ENCODE peak calls at places on chromosomes 4 and X, in four cellular contexts. L, C, K and G are unnamed samples.
A peak's percentile ranks its signal among the peaks of the same experiment; 100 is the strongest.

GRCh38 chr4:23001478-23001877 is 308.7 kb downstream of the GBA3 start:
- DNase-seq in L (no peak), C (no peak), K (no peak), G (no peak)

GRCh38 chrX:72306851-72307645 is 1.3 kb upstream of the CITED1 start:
- DNase-seq in L (peak; percentile 51), C (peak; percentile 85), K (peak; percentile 85), G (no peak)

GRCh38 chr4:88985088-88985779 is 71.8 kb downstream of the FAM13A start:
- DNase-seq in L (no peak), C (no peak), K (no peak), G (no peak)

GRCh38 chr4:142265536-142265935 is 580.6 kb downstream of the INPP4B start:
- DNase-seq in L (no peak), C (no peak), K (no peak), G (no peak)

GRCh38 chrX:108167211-108167872 is 75.8 kb downstream of the ATG4A start:
- DNase-seq in L (no peak), C (no peak), K (no peak), G (no peak)

GRCh38 chr4:8773124-8773931 is 98.3 kb downstream of the HMX1 start:
- DNase-seq in L (no peak), C (peak; percentile 54), K (peak; percentile 64), G (no peak)

GRCh38 chrX:102934624-102935023 is 2.4 kb upstream of the RAB40AL start:
- DNase-seq in L (peak; percentile 2), C (no peak), K (no peak), G (peak; percentile 21)

GRCh38 chrX:80817002-80817401 is 7.3 kb upstream of the BRWD3 start:
- DNase-seq in L (no peak), C (no peak), K (no peak), G (no peak)

GRCh38 chr4:79898055-79898454 is 175.0 kb downstream of the ANTXR2 start:
- DNase-seq in L (no peak), C (no peak), K (no peak), G (no peak)

GRCh38 chr4:152357206-152357605 is 178.7 kb downstream of the FBXW7 start:
- DNase-seq in L (no peak), C (no peak), K (no peak), G (no peak)

GRCh38 chr4:10173754-10174749 is 57.5 kb upstream of the WDR1 start:
- DNase-seq in L (peak; percentile 62), C (no peak), K (no peak), G (no peak)

GRCh38 chr4:11408569-11408968 is 20.1 kb downstream of the HS3ST1 start:
- DNase-seq in L (no peak), C (no peak), K (no peak), G (no peak)

GRCh38 chr4:98838977-98839618 is 89.8 kb downstream of the EIF4E start:
- DNase-seq in L (no peak), C (no peak), K (no peak), G (no peak)

GRCh38 chrX:9324676-9325075 is 140.2 kb upstream of the TBL1X start:
- DNase-seq in L (no peak), C (no peak), K (no peak), G (no peak)

GRCh38 chrX:29724316-29724715 is 491.0 kb upstream of the MAGEB2 start:
- DNase-seq in L (no peak), C (no peak), K (no peak), G (no peak)
- H3K9me3 ChIP-seq in L (no peaks in the 10 kb centered on the region), C (no peaks in the 10 kb centered on the region), K (no peaks in the 10 kb centered on the region), G (no peaks in the 10 kb centered on the region)

GRCh38 chrX:18883961-18884765 is 99.8 kb downstream of the PHKA2 start:
- DNase-seq in L (no peak), C (no peak), K (peak; percentile 72), G (no peak)

GRCh38 chrX:18885317-18886004 is 98.5 kb downstream of the PHKA2 start:
- DNase-seq in L (no peak), C (no peak), K (peak; percentile 80), G (no peak)

GRCh38 chrX:18883234-18883960 is 100.5 kb downstream of the PHKA2 start:
- DNase-seq in L (no peak), C (no peak), K (peak; percentile 80), G (no peak)

GRCh38 chrX:18886005-18886343 is 97.9 kb downstream of the PHKA2 start:
- DNase-seq in L (no peak), C (no peak), K (no peak), G (no peak)

DNA sequence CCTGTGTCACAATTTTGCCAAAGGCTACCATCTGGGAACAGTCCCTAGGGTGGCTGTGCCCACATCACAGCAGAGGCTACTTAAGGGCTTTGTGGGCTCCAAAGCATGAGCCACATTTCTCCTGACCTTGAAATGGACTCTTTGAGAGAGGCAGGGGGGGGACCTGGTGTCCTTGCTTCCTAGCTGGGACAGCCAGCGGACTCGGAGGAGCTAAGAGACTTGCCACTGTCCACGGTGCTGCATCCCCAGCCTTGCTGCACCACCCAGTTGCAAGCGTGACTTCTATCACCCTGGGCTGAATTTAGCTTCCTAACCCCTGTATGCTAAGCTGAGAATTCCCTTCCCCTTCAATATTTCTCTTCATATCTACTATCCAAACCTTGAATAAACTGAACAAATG is 99.0 kb downstream of the PHKA2 start:
- DNase-seq in L (no peak), C (no peak), K (peak; percentile 67), G (no peak)
- H3K9me3 ChIP-seq in L (no peaks in the 10 kb centered on the region), C (no peaks in the 10 kb centered on the region), K (no peaks in the 10 kb centered on the region), G (no peaks in the 10 kb centered on the region)

GRCh38 chr4:110620352-110621327 is 2.2 kb downstream of the PITX2 start:
- DNase-seq in L (peak; percentile 86), C (peak; percentile 66), K (peak; percentile 74), G (no peak)

GRCh38 chr4:110619401-110620247 is 3.3 kb downstream of the PITX2 start:
- DNase-seq in L (peak; percentile 65), C (peak; percentile 61), K (peak; percentile 65), G (no peak)

GRCh38 chr4:110617095-110617494 is 5.8 kb downstream of the PITX2 start:
- DNase-seq in L (no peak), C (no peak), K (no peak), G (no peak)

GRCh38 chr4:110618091-110619000 is 4.5 kb downstream of the PITX2 start:
- DNase-seq in L (peak; percentile 79), C (peak; percentile 58), K (peak; percentile 67), G (no peak)

GRCh38 chr4:110619001-110619350 is 3.9 kb downstream of the PITX2 start:
- DNase-seq in L (peak; percentile 31), C (no peak), K (no peak), G (no peak)
- H3K9me3 ChIP-seq in L (no peaks in the 10 kb centered on the region), C (no peaks in the 10 kb centered on the region), K (peaks cover 4% of the 10 kb centered on the region), G (peaks cover 31% of the 10 kb centered on the region)

GRCh38 chrX:106748377-106748776 is 21.9 kb downstream of the RNF128 start:
- DNase-seq in L (no peak), C (no peak), K (no peak), G (no peak)
- H3K9me3 ChIP-seq in L (no peaks in the 10 kb centered on the region), C (no peaks in the 10 kb centered on the region), K (no peaks in the 10 kb centered on the region), G (peaks cover 6% of the 10 kb centered on the region)